ENCODE peak calls at places on chromosomes 4 and X, in eight cellular contexts. S is frontal cortex; X is EH; D is hypothalamus; H is AG08396; C is activated CD4-positive, alpha-beta T cell treated with anti-CD3 and anti-CD28 coated beads for 1 hour; E is lung; U is GM19239. B is an unnamed sample.

GRCh38 chrX:83508006-83508405 is at the start of gene POU3F4:
- DNase-seq in X (no peak), E (no peak), C (no peak), S (no peak), U (no peak), H (peak; percentile 21), D (peak; percentile 40), B (no peak)

GRCh38 chrX:43005561-43005960 is 227.6 kb upstream of the PPP1R2C start:
- DNase-seq in D (no peak), E (no peak), H (no peak), S (no peak), X (no peak), U (no peak), C (no peak), B (no peak)

GRCh38 chr4:152112887-152113286 is 352.1 kb upstream of the GATB start:
- DNase-seq in D (no peak), U (peak; percentile 42), X (no peak), S (no peak), E (no peak), H (no peak), C (no peak), B (no peak)

GRCh38 chr4:140136509-140136908 is 17.5 kb downstream of the MAML3 start:
- DNase-seq in U (no peak), E (no peak), D (no peak), X (peak; percentile 60), C (no peak), H (peak; percentile 36), S (no peak), B (no peak)

GRCh38 chr4:19806865-19807264 is 444.8 kb upstream of the SLIT2 start:
- DNase-seq in D (no peak), U (no peak), H (no peak), S (no peak), X (peak; percentile 38), C (no peak), E (no peak), B (no peak)

GRCh38 chr4:53346920-53347852 is 18.7 kb downstream of the SCFD2 start:
- DNase-seq in S (no peak), D (no peak), H (peak; percentile 61), E (no peak), C (no peak), U (no peak), X (peak; percentile 91), B (no peak)

GRCh38 chrX:129606918-129607317 is 47.8 kb downstream of the APLN start:
- DNase-seq in U (peak; percentile 28), H (peak; percentile 67), C (peak; percentile 18), D (peak; percentile 0), S (peak; percentile 50), E (peak; percentile 61), X (peak; percentile 57), B (no peak)

GRCh38 chr4:22739933-22740332 is 47.2 kb downstream of the GBA3 start:
- DNase-seq in D (no peak), E (no peak), X (no peak), H (no peak), S (no peak), U (no peak), C (no peak), B (no peak)

B was measured in activated B cell treated with CpG ODN at 0.5 μM for 24 hours.